ENCODE peak calls at places on chromosomes 3 and 15, in ten cellular contexts. N is foreskin fibroblast, B is AG09309, Q is thyroid gland, C is mucosa of descending colon, U is cardiac muscle cell, W is IMR-90, D is upper lobe of right lung, F is heart right ventricle, A is psoas muscle. E is an unnamed sample.
A peak's percentile ranks its signal among the peaks of the same experiment; 100 is the strongest.

GRCh38 chr15:58264068-58264971 is 126.1 kb downstream of the AQP9 start:
- DNase-seq in N (no peak), B (no peak), Q (no peak), C (no peak), U (no peak), W (no peak), D (no peak), F (no peak), A (no peak), E (no peak)

GRCh38 chr3:152193673-152194267 is 75.0 kb upstream of the MBNL1 start:
- DNase-seq in N (no peak), B (no peak), Q (no peak), C (peak; percentile 53), U (no peak), W (no peak), D (peak; percentile 51), F (no peak), A (peak; percentile 19), E (no peak)

GRCh38 chr3:14770591-14770990 is 48.2 kb upstream of the FGD5 start:
- DNase-seq in N (no peak), B (no peak), Q (no peak), C (no peak), U (no peak), W (no peak), D (no peak), F (no peak), A (no peak), E (no peak)

GRCh38 chr3:71587958-71588357 is 4.4 kb upstream of the FOXP1 start:
- DNase-seq in N (no peak), B (no peak), Q (no peak), C (no peak), U (no peak), W (no peak), D (no peak), F (no peak), A (no peak), E (no peak)

GRCh38 chr3:38003371-38003816 is 12.8 kb downstream of the VILL start:
- DNase-seq in N (peak; percentile 67), B (no peak), Q (peak; percentile 49), C (peak; percentile 79), U (peak; percentile 60), W (peak; percentile 33), D (peak; percentile 80), F (no peak), A (peak; percentile 81), E (peak; percentile 41)

GRCh38 chr15:66078196-66078928 is 175.2 kb downstream of the MEGF11 start:
- DNase-seq in N (no peak), B (no peak), Q (peak; percentile 6), C (no peak), U (no peak), W (no peak), D (no peak), F (no peak), A (no peak), E (no peak)

GRCh38 chr15:91517491-91518200 is 335.9 kb upstream of the SLCO3A1 start:
- DNase-seq in N (peak; percentile 24), B (no peak), Q (no peak), C (no peak), U (peak; percentile 54), W (peak; percentile 62), D (no peak), F (no peak), A (no peak), E (peak; percentile 62)

GRCh38 chr3:71690222-71690821 is 34.9 kb downstream of the EIF4E3 start:
- DNase-seq in N (peak; percentile 64), B (peak; percentile 44), Q (peak; percentile 62), C (no peak), U (peak; percentile 97), W (peak; percentile 76), D (no peak), F (no peak), A (no peak), E (peak; percentile 90)

GRCh38 chr3:5357089-5357488 is 169.6 kb downstream of the EDEM1 start:
- DNase-seq in N (no peak), B (no peak), Q (no peak), C (no peak), U (no peak), W (no peak), D (no peak), F (no peak), A (no peak), E (no peak)

GRCh38 chr3:182971637-182972036 is 8.7 kb downstream of the DCUN1D1 start:
- DNase-seq in N (peak; percentile 21), B (no peak), Q (no peak), C (no peak), U (peak; percentile 8), W (peak; percentile 40), D (no peak), F (no peak), A (no peak), E (no peak)

GRCh38 chr15:99707481-99708270 is 25.6 kb downstream of the LYSMD4 start:
- DNase-seq in N (peak; percentile 90), B (no peak), Q (no peak), C (no peak), U (no peak), W (peak; percentile 72), D (no peak), F (no peak), A (no peak), E (peak; percentile 93)

GRCh38 chr15:64843996-64844395 is 2.3 kb downstream of the PLEKHO2 start:
- DNase-seq in N (no peak), B (no peak), Q (no peak), C (no peak), U (no peak), W (no peak), D (no peak), F (no peak), A (no peak), E (no peak)

GRCh38 chr15:78455749-78456148 is 17.7 kb downstream of the IREB2 start:
- DNase-seq in N (peak; percentile 18), B (no peak), Q (peak; percentile 64), C (no peak), U (no peak), W (no peak), D (no peak), F (peak; percentile 23), A (peak; percentile 65), E (peak; percentile 48)

GRCh38 chr3:166110102-166110501 is 272.9 kb upstream of the BCHE start:
- DNase-seq in N (no peak), B (no peak), Q (no peak), C (no peak), U (no peak), W (no peak), D (no peak), F (no peak), A (no peak), E (no peak)

GRCh38 chr3:149547954-149548728 is 73.6 kb downstream of the TM4SF4 start:
- DNase-seq in N (peak; percentile 85), B (no peak), Q (peak; percentile 37), C (no peak), U (peak; percentile 94), W (peak; percentile 90), D (no peak), F (no peak), A (peak; percentile 65), E (peak; percentile 88)

GRCh38 chr3:138361193-138361525 is 12.8 kb downstream of the MRAS start:
- DNase-seq in N (no peak), B (no peak), Q (no peak), C (no peak), U (no peak), W (no peak), D (peak; percentile 30), F (no peak), A (no peak), E (no peak)

GRCh38 chr15:92898988-92899909 is 875 bp upstream of the CHD2 start:
- DNase-seq in N (peak; percentile 70), B (no peak), Q (no peak), C (no peak), U (no peak), W (peak; percentile 50), D (no peak), F (no peak), A (no peak), E (peak; percentile 47)
- H3K4me3 ChIP-seq in N (peak overlapping the region; percentile 77), B (no peak overlapping the region), Q (no peak overlapping the region), C (no peak overlapping the region), U (peak overlapping the region; percentile 95), W (no peak overlapping the region), D (peak overlapping the region; percentile 67), F (peak overlapping the region; percentile 68), A (peak overlapping the region; percentile 68), E (peak overlapping the region; percentile 83)

DNA sequence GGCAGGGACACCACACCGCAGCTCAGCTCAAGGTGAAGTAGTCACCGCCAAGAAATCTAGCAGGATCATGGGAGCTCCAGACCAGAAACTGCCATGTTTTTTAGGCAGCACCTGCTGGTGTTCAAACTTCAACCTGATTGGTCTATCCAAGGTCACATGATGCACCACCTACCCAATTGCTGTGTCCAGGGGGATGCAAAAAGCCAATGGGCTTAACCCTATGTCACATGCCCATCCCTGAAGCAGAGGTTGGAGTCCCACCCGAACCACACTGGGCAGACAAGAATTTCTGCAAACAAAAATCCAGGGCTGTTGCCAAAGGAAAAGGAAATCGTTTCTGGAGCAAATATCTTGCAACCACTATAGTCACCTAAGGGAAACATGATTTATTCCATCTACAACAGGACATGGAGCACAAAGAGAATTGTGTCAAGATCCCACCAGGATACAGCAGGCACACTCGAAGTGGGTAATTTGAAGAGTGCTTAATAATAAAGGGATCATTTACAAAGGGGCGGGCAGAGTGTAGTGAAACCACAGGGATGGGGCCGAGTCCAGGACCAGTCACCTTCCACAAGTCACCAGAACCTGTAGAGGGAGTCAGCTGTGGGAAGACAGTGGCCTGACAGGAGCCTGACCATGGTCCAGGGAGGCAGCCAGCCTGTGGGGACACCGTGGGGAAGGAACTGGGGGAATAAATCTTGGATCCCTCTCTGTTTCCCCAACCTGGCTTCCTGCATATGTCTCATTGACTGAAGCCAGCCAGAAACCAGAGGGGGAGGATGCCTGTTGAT is 34.2 kb upstream of the TSEN2 start:
- DNase-seq in N (no peak), B (no peak), Q (no peak), C (no peak), U (no peak), W (no peak), D (no peak), F (no peak), A (no peak), E (no peak)
- TF ChIP-seq CTCF in N (no peak), B (no peak), Q (no peak), C (no peak), U (no peak), W (no peak), D (no peak), F (no peak), A (no peak), E (no peak)

GRCh38 chr15:98698792-98699191 is 50.5 kb downstream of the IGF1R start:
- DNase-seq in N (no peak), B (no peak), Q (no peak), C (no peak), U (no peak), W (no peak), D (no peak), F (no peak), A (no peak), E (no peak)
- H3K4me3 ChIP-seq in N (no peak overlapping the region), B (no peak overlapping the region), Q (no peak overlapping the region), C (no peak overlapping the region), U (no peak overlapping the region), W (no peak overlapping the region), D (no peak overlapping the region), F (no peak overlapping the region), A (no peak overlapping the region), E (no peak overlapping the region)

DNA sequence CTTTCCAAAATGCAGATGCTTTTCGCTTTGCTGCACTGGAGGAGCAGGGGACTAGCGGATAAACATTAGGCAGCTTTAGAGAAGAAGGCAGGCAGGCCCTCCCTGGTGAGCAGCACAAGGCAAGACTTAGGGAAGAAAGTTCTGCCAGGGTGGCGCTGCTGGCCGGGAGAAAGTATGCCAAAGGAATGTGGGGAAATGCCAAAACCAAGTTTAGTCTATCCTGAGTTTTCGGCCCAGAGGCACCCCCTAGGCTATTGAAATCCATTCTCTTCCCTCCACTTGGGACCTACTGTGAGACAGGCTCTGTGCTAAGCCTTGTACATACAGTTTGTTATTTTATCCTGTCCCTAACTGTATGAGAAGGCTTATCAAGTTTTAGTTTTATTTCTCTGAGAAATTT is 9.2 kb downstream of the SHC4 start:
- DNase-seq in N (peak; percentile 63), B (no peak), Q (peak; percentile 52), C (no peak), U (peak; percentile 52), W (peak; percentile 20), D (no peak), F (no peak), A (no peak), E (no peak)
- TF ChIP-seq CTCF in N (no peak), B (peak; percentile 16), Q (peak; percentile 12), C (no peak), U (no peak), W (no peak), D (no peak), F (no peak), A (no peak), E (no peak)